ENCODE peak calls at places on chromosomes 7 and 10, in seven cellular contexts. B is cardiac muscle cell, W is IMR-90, J is A549, I is thyroid gland, S is PC-9, M is gastrocnemius medialis. N is an unnamed sample. For H3K9me3, the result is how much of the 10 kb centered on the place peaks cover.

GRCh38 chr7:128459394-128459878 is 3.8 kb downstream of the HILPDA start:
- DNase-seq in S (peak), I (peak), W (peak), M (peak), B (peak), J (peak), N (peak)

GRCh38 chr7:10181996-10182395 is 791.7 kb upstream of the PHF14 start:
- DNase-seq in M (no peak), I (no peak), S (no peak), J (no peak), B (no peak), W (no peak), N (no peak)

GRCh38 chr10:35413985-35414861 is 77.9 kb downstream of the CCNY start:
- DNase-seq in I (no peak), J (no peak), W (peak), S (no peak), M (no peak), B (no peak), N (no peak)

GRCh38 chr7:112157072-112157471 is 49.1 kb downstream of the DOCK4 start:
- DNase-seq in J (no peak), I (no peak), B (no peak), M (no peak), S (no peak), W (peak), N (no peak)

GRCh38 chr10:29648114-29648982 is 13.6 kb upstream of the SVIL start:
- DNase-seq in J (no peak), M (no peak), W (peak), I (peak), S (no peak), B (no peak), N (no peak)

GRCh38 chr10:78299861-78300453 is 266.3 kb downstream of the RPS24 start:
- DNase-seq in S (no peak), J (no peak), W (no peak), M (peak), I (no peak), B (no peak), N (no peak)

GRCh38 chr10:75865413-75865812 is 434.0 kb downstream of the LRMDA start:
- DNase-seq in I (no peak), B (no peak), W (no peak), J (no peak), S (no peak), M (no peak), N (no peak)

GRCh38 chr7:34317039-34317438 is 341.0 kb upstream of the NPSR1 start:
- DNase-seq in S (no peak), W (no peak), I (no peak), M (no peak), B (no peak), J (no peak), N (no peak)

GRCh38 chr7:816751-817671 is 15.3 kb upstream of the SUN1 start:
- DNase-seq in J (peak), B (peak), I (no peak), M (no peak), S (peak), W (no peak), N (no peak)

GRCh38 chr10:127576011-127576410 is 26.9 kb downstream of the NPS start:
- DNase-seq in J (no peak), S (no peak), B (no peak), M (no peak), I (no peak), W (no peak), N (no peak)

GRCh38 chr10:127563718-127564553 is 14.8 kb downstream of the NPS start:
- DNase-seq in S (peak), W (no peak), B (peak), J (peak), M (no peak), I (peak), N (no peak)

GRCh38 chr10:132551808-132552130 is 14.2 kb downstream of the INPP5A start:
- DNase-seq in S (no peak), W (no peak), I (no peak), B (no peak), M (no peak), J (no peak), N (no peak)

GRCh38 chr7:142279616-142280015 is 21.8 kb upstream of the PRSS58 start:
- DNase-seq in S (no peak), I (no peak), B (no peak), M (no peak), J (no peak), W (no peak), N (no peak)

GRCh38 chr10:75245354-75246001 is 9.7 kb upstream of the COMTD1 start:
- DNase-seq in J (no peak), M (no peak), I (no peak), W (no peak), S (peak), B (no peak), N (no peak)

GRCh38 chr7:79096361-79096805 is 357.1 kb downstream of the MAGI2 start:
- DNase-seq in W (peak), J (no peak), S (no peak), B (no peak), I (no peak), M (no peak), N (no peak)

GRCh38 chr10:100654835-100655759 is 90.3 kb upstream of the PAX2 start:
- DNase-seq in B (peak), J (no peak), I (no peak), M (no peak), W (no peak), S (no peak), N (no peak)

GRCh38 chr7:138898255-138898654 is 82.9 kb downstream of the KIAA1549 start:
- DNase-seq in I (no peak), B (no peak), W (no peak), M (no peak), S (no peak), J (no peak), N (no peak)

GRCh38 chr10:95830044-95830443 is 74.1 kb downstream of the ENTPD1 start:
- DNase-seq in W (no peak), I (no peak), B (no peak), J (no peak), S (no peak), M (no peak), N (no peak)

GRCh38 chr7:107130487-107131220 is 38.1 kb upstream of the HBP1 start:
- DNase-seq in B (no peak), M (no peak), S (no peak), W (no peak), I (no peak), J (peak), N (peak)

GRCh38 chr7:23938230-23938629 is 228.2 kb downstream of the STK31 start:
- DNase-seq in W (no peak), S (no peak), M (no peak), I (no peak), B (no peak), J (no peak), N (no peak)

GRCh38 chr10:109259293-109259692 is 664.0 kb downstream of the XPNPEP1 start:
- DNase-seq in B (no peak), I (no peak), S (no peak), J (no peak), M (no peak), W (peak), N (no peak)

GRCh38 chr10:97724341-97724941 is 10.9 kb downstream of the MARVELD1 start:
- DNase-seq in I (no peak), S (no peak), W (peak), J (no peak), M (no peak), B (no peak), N (no peak)

GRCh38 chr7:741191-741671 is 14.2 kb upstream of the PRKAR1B start:
- DNase-seq in W (no peak), S (no peak), I (no peak), M (no peak), J (no peak), B (no peak), N (no peak)

GRCh38 chr10:103583871-103584215 is 90.3 kb downstream of the NEURL1 start:
- DNase-seq in J (no peak), M (no peak), I (no peak), B (no peak), S (no peak), W (no peak), N (no peak)

GRCh38 chr7:107579881-107580715 is at the start of gene BCAP29:
- DNase-seq in J (peak), I (peak), B (peak), M (peak), W (peak), S (peak), N (no peak)

DNA sequence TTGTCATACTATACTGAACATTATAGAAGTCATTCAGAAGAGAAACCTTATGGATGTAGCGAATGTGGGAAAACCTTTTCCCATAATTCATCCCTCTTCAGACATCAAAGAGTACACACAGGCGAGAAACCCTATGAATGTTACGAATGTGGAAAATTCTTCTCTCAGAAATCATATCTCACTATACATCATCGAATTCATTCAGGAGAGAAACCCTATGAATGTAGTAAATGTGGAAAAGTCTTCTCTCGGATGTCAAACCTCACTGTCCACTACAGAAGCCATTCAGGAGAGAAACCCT is 19.4 kb downstream of the RBAK start:
- DNase-seq in S (no peak), J (no peak), M (no peak), W (no peak), I (no peak), B (no peak), N (no peak)
- H3K9me3 ChIP-seq in S (half or more), J (half or more), M (under half), W (half or more), I (under half), B (under half), N (half or more)

DNA sequence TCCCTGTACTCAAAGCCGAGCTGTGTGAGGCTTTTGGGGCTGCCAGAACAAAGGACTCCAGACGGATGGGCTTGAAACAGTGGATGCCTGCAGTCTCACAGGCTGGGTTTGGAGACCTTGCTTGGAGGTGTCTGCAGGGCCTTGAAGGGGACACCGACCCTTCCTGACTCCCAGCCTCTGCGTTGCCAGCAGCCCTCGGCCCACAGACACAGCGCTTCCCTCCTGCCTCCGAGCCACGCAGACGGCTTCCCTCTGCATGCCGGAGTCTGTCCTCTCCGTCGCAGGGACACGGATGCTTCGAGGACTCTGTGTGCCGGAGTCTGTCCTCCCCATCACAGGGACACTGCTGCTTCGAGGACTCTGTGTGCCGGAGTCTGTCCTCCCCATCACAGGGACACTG is 524.7 kb downstream of the DNAJB6 start:
- DNase-seq in W (no peak), I (no peak), M (no peak), J (no peak), B (no peak), S (no peak), N (no peak)
- H3K9me3 ChIP-seq in W (half or more), I (under half), M (under half), J (under half), B (under half), S (under half), N (under half)

GRCh38 chr10:106866244-106866845 is 298.2 kb downstream of the SORCS1 start:
- DNase-seq in W (no peak), B (peak), I (no peak), M (no peak), J (no peak), S (no peak), N (no peak)

GRCh38 chr10:106863549-106863948 is 301.0 kb downstream of the SORCS1 start:
- DNase-seq in I (peak), J (no peak), M (no peak), W (no peak), S (no peak), B (peak), N (no peak)

DNA sequence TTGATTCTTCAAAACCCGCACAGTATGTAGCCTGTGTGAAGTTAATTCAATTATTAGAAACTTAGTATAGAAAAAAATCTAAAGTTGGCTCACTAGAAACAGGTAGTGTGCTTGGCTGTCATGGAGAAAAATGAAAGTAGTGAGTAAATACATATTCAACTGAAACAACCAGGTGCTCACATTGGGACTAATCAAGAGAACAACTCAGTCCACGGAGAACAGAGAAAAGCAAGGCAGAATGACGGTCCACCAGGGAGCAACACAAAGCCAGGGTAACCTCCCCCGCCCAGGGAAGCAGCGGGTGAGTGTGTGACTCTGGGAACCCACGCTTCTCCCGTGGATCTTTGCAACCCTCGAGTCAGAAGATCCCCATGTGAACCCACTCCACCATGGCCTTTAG is 300.5 kb downstream of the SORCS1 start:
- DNase-seq in S (no peak), M (no peak), B (no peak), I (no peak), W (no peak), J (no peak), N (no peak)
- H3K9me3 ChIP-seq in S (under half), M (under half), B (under half), I (under half), W (under half), J (under half), N (under half)

DNA sequence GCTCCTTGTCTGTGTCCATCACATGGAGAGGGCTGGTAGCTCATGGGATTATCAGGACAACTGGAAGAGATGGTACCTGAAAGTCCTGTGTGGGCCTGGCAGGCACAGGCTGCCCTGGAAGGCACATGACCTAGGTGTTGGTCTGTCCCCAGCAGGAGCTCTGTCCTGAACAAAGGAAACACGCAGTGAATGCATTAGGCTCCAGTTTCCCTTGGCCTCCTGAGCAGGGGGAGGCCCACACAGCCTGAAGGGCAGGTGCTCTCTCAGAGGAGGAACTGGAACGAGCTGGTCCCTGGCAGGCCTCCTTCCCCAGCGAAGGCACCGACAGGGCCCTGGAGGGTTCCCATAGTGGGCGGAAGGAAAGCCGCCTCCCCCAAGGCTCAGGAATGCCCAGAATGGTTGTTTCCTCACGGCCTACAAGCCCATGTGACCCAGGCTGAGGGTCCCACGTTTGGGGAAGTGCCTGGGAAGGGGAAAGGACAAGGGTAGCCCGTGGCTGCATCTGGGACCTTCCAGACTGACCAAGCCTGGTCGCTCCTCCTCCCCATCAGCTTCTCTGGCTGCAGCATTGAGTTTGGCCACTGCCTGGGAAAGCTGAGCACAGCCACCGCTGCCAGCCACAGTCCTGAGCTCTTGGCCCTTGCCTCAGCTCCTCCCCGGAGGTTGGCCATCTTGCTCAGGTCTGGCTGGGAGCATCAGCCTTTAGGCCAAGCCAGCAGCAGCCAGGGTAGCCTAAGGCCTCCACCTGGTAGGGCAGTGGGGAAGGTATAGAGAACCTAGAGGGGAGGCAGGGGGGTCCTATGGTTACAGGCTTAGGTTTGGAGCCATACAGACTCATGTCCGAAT is 21.8 kb downstream of the CXCL12 start:
- DNase-seq in B (no peak), W (no peak), S (no peak), I (no peak), M (no peak), J (no peak), N (no peak)
- H3K9me3 ChIP-seq in B (under half), W (under half), S (under half), I (under half), M (under half), J (under half), N (under half)

N was measured in NT2/D1.